ENCODE peak calls at places on chromosomes 3 and 15, in eight cellular contexts. O, K, T, B, Y, V, I and A are unnamed samples.

GRCh38 chr15:57114070-57114469 is 195.6 kb downstream of the TCF12 start:
- DNase-seq in O (no peak), K (no peak), T (no peak), B (peak; percentile 58), Y (no peak), V (no peak), I (no peak), A (no peak)

GRCh38 chr3:184546252-184546651 is 15.3 kb upstream of the EPHB3 start:
- DNase-seq in O (no peak), K (no peak), T (peak; percentile 50), B (no peak), Y (peak; percentile 15), V (no peak), I (no peak), A (no peak)

GRCh38 chr3:108225221-108225620 is 3.0 kb upstream of the IFT57 start:
- DNase-seq in O (no peak), K (no peak), T (no peak), B (no peak), Y (no peak), V (no peak), I (no peak), A (no peak)

GRCh38 chr3:123301331-123302184 is 99.8 kb downstream of the SEC22A start:
- DNase-seq in O (peak; percentile 23), K (no peak), T (no peak), B (no peak), Y (no peak), V (no peak), I (no peak), A (no peak)

GRCh38 chr3:40047406-40047805 is 238.0 kb downstream of the MYRIP start:
- DNase-seq in O (no peak), K (no peak), T (no peak), B (no peak), Y (no peak), V (no peak), I (no peak), A (no peak)

GRCh38 chr3:52259035-52259434 is 13.5 kb downstream of the PPM1M start:
- DNase-seq in O (peak; percentile 62), K (no peak), T (no peak), B (no peak), Y (no peak), V (no peak), I (no peak), A (no peak)

GRCh38 chr3:113211370-113212154 is at the start of gene BOC:
- DNase-seq in O (peak; percentile 81), K (no peak), T (peak; percentile 48), B (peak; percentile 68), Y (no peak), V (peak; percentile 75), I (no peak), A (peak; percentile 17)

GRCh38 chr3:50575372-50575771 is 6.0 kb downstream of the HEMK1 start:
- DNase-seq in O (peak; percentile 65), K (no peak), T (no peak), B (peak; percentile 20), Y (no peak), V (no peak), I (no peak), A (no peak)

GRCh38 chr15:65954289-65954741 is 85.0 kb downstream of the RAB11A start:
- DNase-seq in O (peak; percentile 30), K (no peak), T (no peak), B (peak; percentile 18), Y (no peak), V (peak; percentile 79), I (peak; percentile 32), A (peak; percentile 78)

DNA sequence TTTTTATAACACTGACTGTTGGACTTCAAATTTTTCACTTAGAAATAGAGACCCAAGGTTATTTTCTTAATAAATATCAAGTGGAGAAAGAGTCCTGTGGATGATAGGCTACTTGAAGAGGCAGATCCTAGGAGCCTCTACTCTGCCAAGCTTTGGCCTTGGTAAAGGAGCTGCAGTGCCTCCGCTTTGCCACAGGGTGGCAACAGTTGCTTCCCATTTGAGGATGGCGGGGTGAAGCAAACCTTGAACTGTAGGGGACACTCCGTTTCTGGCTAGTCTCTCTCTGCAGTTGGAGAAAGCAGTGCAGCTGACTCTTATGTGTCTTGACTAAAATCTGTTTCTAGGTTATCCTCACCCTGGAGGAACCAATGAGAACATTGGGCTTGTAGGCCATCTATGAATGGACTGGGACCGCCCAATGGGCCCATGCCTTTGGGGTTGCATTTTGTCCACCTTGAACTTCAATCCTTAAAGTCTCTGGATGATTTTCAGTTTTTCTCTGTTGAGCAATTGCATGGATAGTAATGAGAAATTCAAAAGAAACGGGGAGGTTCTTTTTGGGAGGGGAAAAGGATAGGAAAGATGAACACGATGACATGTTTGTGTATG is 9.8 kb downstream of the SCG5 start:
- DNase-seq in O (peak; percentile 86), K (peak; percentile 56), T (peak; percentile 69), B (peak; percentile 73), Y (peak; percentile 54), V (peak; percentile 86), I (peak; percentile 56), A (peak; percentile 70)
- H3K36me3 ChIP-seq in O (no peaks in the 10 kb centered on the region), K (no peaks in the 10 kb centered on the region), T (no peaks in the 10 kb centered on the region), B (no peaks in the 10 kb centered on the region), Y (no peaks in the 10 kb centered on the region), V (no peaks in the 10 kb centered on the region), I (no peaks in the 10 kb centered on the region), A (no peaks in the 10 kb centered on the region)

DNA sequence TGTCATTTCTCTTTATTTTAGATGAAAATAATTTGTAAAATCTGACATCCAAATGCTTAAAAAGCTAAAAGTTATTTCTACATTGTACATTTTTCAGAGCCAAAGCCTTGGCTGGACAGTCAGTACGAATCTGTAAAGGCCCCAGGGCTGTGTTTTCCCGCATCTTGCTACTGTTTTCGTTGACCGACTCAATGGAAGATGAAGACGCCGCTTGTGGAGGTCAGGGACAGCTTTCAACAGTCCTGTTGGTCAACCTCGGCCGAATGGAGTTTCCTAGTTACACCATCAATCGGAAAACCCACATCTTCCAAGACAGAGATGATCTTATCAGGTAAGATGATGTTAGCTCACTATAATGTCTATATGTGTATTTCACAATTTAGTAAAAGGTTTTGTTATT is 10.0 kb downstream of the FAN1 start:
- DNase-seq in O (no peak), K (no peak), T (no peak), B (no peak), Y (no peak), V (no peak), I (no peak), A (no peak)
- H3K36me3 ChIP-seq in O (peaks cover 37% of the 10 kb centered on the region), K (peaks cover 90% of the 10 kb centered on the region), T (no peaks in the 10 kb centered on the region), B (peaks cover 22% of the 10 kb centered on the region), Y (peaks cover 14% of the 10 kb centered on the region), V (peaks cover 28% of the 10 kb centered on the region), I (peaks cover 16% of the 10 kb centered on the region), A (peaks cover 17% of the 10 kb centered on the region)

GRCh38 chr3:126130981-126131750 is 47.2 kb upstream of the SLC41A3 start:
- DNase-seq in O (no peak), K (peak; percentile 25), T (peak; percentile 9), B (no peak), Y (peak; percentile 39), V (no peak), I (no peak), A (no peak)
- H3K36me3 ChIP-seq in O (no peaks in the 10 kb centered on the region), K (no peaks in the 10 kb centered on the region), T (no peaks in the 10 kb centered on the region), B (no peaks in the 10 kb centered on the region), Y (no peaks in the 10 kb centered on the region), V (no peaks in the 10 kb centered on the region), I (no peaks in the 10 kb centered on the region), A (no peaks in the 10 kb centered on the region)

DNA sequence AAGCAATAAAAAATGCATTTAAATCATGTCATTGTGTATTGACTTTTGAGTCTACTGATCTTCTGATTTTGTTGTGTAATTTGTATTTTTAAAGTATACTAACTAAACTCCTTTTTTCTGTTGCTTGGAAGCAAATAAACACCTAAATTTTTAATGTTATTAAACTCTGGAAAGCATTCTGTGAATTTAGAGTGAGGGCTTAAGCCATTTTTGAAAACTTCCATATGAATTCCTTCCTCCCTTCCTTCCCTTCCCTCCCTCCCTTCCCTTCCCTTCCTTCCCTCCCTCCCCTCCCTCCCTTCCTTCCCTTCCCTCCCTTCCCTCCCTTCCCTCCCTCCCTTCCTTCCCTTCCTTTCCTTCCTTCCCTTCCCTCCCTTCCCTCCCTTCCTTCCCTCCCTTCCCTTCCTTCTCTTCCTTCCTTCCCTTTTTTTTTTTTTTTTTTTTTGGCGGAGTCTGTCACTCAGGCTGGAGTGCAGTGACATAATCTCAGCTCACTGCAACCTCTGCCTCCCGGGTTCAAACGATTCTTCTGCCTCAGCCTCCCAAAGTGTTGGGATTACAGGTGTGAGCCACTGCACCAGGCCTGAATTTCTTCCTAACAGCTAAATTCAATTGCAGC is 56.6 kb upstream of the SENP5 start:
- DNase-seq in O (no peak), K (no peak), T (no peak), B (no peak), Y (no peak), V (no peak), I (no peak), A (no peak)
- H3K36me3 ChIP-seq in O (peaks cover 72% of the 10 kb centered on the region), K (peaks cover 95% of the 10 kb centered on the region), T (no peaks in the 10 kb centered on the region), B (peaks cover 33% of the 10 kb centered on the region), Y (peaks cover 46% of the 10 kb centered on the region), V (peaks cover 57% of the 10 kb centered on the region), I (peaks cover 15% of the 10 kb centered on the region), A (peaks cover 58% of the 10 kb centered on the region)

DNA sequence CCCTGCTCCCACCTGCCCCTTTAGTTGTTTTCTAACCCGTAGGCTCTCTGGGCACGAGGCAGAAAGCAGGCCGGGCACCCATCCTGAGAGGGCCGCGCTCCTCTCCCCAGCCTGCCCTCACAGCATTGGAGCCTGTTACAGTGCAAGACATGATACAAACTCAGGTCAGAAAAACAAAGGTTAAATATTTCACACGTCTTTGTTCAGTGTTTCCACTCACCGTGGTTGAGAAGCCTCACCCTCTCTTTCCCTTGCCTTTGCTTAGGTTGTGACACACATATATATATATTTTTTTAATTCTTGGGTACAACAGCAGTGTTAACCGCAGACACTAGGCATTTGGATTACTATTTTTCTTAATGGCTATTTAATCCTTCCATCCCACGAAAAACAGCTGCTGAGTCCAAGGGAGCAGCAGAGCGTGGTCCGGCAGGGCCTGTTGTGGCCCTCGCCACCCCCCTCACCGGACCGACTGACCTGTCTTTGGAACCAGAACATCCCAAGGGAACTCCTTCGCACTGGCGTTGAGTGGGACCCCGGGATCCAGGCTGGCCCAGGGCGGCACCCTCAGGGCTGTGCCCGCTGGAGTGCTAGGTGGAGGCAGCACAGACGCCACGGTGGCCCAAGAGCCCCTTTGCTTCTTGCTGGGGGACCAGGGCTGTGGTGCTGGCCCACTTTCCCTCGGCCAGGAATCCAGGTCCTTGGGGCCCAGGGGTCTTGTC is 48.5 kb downstream of the PGPEP1L start:
- DNase-seq in O (no peak), K (no peak), T (no peak), B (no peak), Y (no peak), V (no peak), I (no peak), A (no peak)
- H3K36me3 ChIP-seq in O (peaks cover 58% of the 10 kb centered on the region), K (peaks cover 71% of the 10 kb centered on the region), T (no peaks in the 10 kb centered on the region), B (peaks cover 65% of the 10 kb centered on the region), Y (peaks cover 17% of the 10 kb centered on the region), V (peaks cover 21% of the 10 kb centered on the region), I (peaks cover 30% of the 10 kb centered on the region), A (peaks cover 88% of the 10 kb centered on the region)

DNA sequence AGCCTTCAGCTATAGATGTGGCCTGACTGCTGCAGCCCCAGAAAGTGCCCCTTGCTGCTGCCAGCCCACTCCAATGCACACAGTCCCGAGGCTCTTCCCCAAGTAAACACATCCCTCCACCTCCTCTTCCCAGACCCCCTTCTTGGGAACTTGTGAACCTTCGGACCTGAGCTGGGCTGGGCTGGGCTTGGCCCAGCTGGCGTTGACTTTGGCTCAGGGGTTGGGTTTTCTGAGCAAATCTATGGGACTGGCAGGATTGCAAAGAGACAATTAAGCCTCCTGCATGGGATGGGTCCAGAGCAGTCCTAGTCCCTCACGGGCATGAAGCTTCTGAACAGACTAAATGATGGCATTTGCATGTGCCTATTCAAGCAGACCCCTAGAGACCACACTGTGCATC is 14.7 kb downstream of the VIPR1 start:
- DNase-seq in O (no peak), K (no peak), T (no peak), B (no peak), Y (no peak), V (no peak), I (no peak), A (no peak)
- H3K36me3 ChIP-seq in O (no peaks in the 10 kb centered on the region), K (no peaks in the 10 kb centered on the region), T (no peaks in the 10 kb centered on the region), B (no peaks in the 10 kb centered on the region), Y (no peaks in the 10 kb centered on the region), V (no peaks in the 10 kb centered on the region), I (no peaks in the 10 kb centered on the region), A (no peaks in the 10 kb centered on the region)